ENCODE peak calls at places on chromosomes 7 and 10, in seven cellular contexts. One of them, this sample, is unnamed.

GRCh38 chr10:31745612-31746376 is 182.8 kb downstream of the ARHGAP12 start:
- DNase-seq in cardiac muscle cell: peak; percentile 63
- DNase-seq in ovary: no peak
- DNase-seq in Panc1: peak; percentile 81
- DNase-seq in ascending aorta: no peak
- DNase-seq in pancreas: no peak
- DNase-seq in Peyer's patch: no peak
- DNase-seq in this sample: no peak

GRCh38 chr10:93039721-93040120 is 20.9 kb upstream of the CYP26C1 start:
- DNase-seq in cardiac muscle cell: peak; percentile 66
- DNase-seq in ovary: no peak
- DNase-seq in Panc1: no peak
- DNase-seq in ascending aorta: no peak
- DNase-seq in pancreas: no peak
- DNase-seq in Peyer's patch: no peak
- DNase-seq in this sample: no peak

GRCh38 chr10:97018251-97019212 is 167.2 kb downstream of the SLIT1 start:
- DNase-seq in cardiac muscle cell: no peak
- DNase-seq in ovary: no peak
- DNase-seq in Panc1: no peak
- DNase-seq in ascending aorta: no peak
- DNase-seq in pancreas: no peak
- DNase-seq in Peyer's patch: no peak
- DNase-seq in this sample: no peak

GRCh38 chr7:83072576-83073517 is 89.8 kb downstream of the PCLO start:
- DNase-seq in cardiac muscle cell: no peak
- DNase-seq in ovary: no peak
- DNase-seq in Panc1: no peak
- DNase-seq in ascending aorta: no peak
- DNase-seq in pancreas: no peak
- DNase-seq in Peyer's patch: no peak
- DNase-seq in this sample: no peak

GRCh38 chr10:15122477-15123030 is 25.4 kb downstream of the RPP38 start:
- DNase-seq in cardiac muscle cell: no peak
- DNase-seq in ovary: no peak
- DNase-seq in Panc1: no peak
- DNase-seq in ascending aorta: no peak
- DNase-seq in pancreas: no peak
- DNase-seq in Peyer's patch: no peak
- DNase-seq in this sample: no peak

GRCh38 chr10:42887734-42888503 is 105.3 kb downstream of the BMS1 start:
- DNase-seq in cardiac muscle cell: no peak
- DNase-seq in ovary: no peak
- DNase-seq in Panc1: no peak
- DNase-seq in ascending aorta: no peak
- DNase-seq in pancreas: no peak
- DNase-seq in Peyer's patch: no peak
- DNase-seq in this sample: no peak

GRCh38 chr10:65234261-65234660 is 1691.6 kb upstream of the LRRTM3 start:
- DNase-seq in cardiac muscle cell: no peak
- DNase-seq in ovary: no peak
- DNase-seq in Panc1: no peak
- DNase-seq in ascending aorta: no peak
- DNase-seq in pancreas: no peak
- DNase-seq in Peyer's patch: no peak
- DNase-seq in this sample: no peak

GRCh38 chr7:472640-472957 is 47.0 kb downstream of the PDGFA start:
- DNase-seq in cardiac muscle cell: no peak
- DNase-seq in ovary: no peak
- DNase-seq in Panc1: no peak
- DNase-seq in ascending aorta: no peak
- DNase-seq in pancreas: no peak
- DNase-seq in Peyer's patch: no peak
- DNase-seq in this sample: no peak

GRCh38 chr7:41891967-41892755 is 189.3 kb upstream of the INHBA start:
- DNase-seq in cardiac muscle cell: no peak
- DNase-seq in ovary: no peak
- DNase-seq in Panc1: no peak
- DNase-seq in ascending aorta: no peak
- DNase-seq in pancreas: no peak
- DNase-seq in Peyer's patch: no peak
- DNase-seq in this sample: peak; percentile 8

GRCh38 chr10:80421369-80422220 is 13.2 kb downstream of the PRXL2A start:
- DNase-seq in cardiac muscle cell: no peak
- DNase-seq in ovary: no peak
- DNase-seq in Panc1: no peak
- DNase-seq in ascending aorta: no peak
- DNase-seq in pancreas: no peak
- DNase-seq in Peyer's patch: no peak
- DNase-seq in this sample: no peak

DNA sequence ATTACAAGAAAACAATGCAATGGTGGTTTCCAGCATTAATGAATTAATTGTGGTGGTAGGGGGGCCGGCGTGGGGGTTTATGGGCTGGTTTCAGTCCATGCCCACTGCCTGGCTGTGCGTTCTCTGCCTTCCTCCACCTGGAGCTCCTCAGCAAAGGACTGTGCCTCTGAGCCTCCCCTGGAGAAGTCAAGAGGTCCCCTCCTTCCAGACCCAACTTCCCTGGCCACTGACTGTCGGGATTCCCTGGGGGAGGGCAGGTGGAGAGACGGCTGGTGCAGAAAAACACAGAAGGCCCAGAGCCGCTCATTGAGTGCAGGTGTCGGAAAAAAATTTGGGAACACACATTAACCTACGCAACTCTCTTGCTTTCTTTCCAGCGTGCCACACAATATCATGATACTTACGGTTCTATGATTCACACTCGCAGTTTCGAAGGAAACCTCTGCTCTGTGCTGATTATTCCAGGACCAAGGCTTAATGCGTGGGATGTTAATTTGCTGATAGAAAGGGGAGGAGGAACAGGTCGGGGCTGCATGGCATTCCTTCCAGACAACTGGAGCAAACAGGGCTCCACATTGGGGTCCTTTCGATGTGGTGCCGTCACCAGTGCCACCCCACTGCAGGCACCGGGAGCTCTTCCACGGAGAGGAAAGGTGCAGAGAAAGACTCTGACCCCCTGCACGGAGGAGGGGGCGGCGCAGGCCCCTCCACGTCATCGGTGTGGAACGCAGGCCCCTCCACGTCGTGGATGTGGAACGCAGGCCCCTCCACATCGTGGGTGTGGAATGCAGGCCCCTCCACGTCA is 506.7 kb downstream of the DNAJB6 start:
- DNase-seq in cardiac muscle cell: no peak
- DNase-seq in ovary: no peak
- DNase-seq in Panc1: no peak
- DNase-seq in ascending aorta: no peak
- DNase-seq in pancreas: no peak
- DNase-seq in Peyer's patch: no peak
- DNase-seq in this sample: no peak
- H3K9me3 ChIP-seq in cardiac muscle cell: no peaks in the 10 kb centered on the region
- H3K9me3 ChIP-seq in ovary: no peaks in the 10 kb centered on the region
- H3K9me3 ChIP-seq in Panc1: no peaks in the 10 kb centered on the region
- H3K9me3 ChIP-seq in ascending aorta: no peaks in the 10 kb centered on the region
- H3K9me3 ChIP-seq in pancreas: no peaks in the 10 kb centered on the region
- H3K9me3 ChIP-seq in Peyer's patch: peaks cover 6% of the 10 kb centered on the region
- H3K9me3 ChIP-seq in this sample: peaks cover 7% of the 10 kb centered on the region

DNA sequence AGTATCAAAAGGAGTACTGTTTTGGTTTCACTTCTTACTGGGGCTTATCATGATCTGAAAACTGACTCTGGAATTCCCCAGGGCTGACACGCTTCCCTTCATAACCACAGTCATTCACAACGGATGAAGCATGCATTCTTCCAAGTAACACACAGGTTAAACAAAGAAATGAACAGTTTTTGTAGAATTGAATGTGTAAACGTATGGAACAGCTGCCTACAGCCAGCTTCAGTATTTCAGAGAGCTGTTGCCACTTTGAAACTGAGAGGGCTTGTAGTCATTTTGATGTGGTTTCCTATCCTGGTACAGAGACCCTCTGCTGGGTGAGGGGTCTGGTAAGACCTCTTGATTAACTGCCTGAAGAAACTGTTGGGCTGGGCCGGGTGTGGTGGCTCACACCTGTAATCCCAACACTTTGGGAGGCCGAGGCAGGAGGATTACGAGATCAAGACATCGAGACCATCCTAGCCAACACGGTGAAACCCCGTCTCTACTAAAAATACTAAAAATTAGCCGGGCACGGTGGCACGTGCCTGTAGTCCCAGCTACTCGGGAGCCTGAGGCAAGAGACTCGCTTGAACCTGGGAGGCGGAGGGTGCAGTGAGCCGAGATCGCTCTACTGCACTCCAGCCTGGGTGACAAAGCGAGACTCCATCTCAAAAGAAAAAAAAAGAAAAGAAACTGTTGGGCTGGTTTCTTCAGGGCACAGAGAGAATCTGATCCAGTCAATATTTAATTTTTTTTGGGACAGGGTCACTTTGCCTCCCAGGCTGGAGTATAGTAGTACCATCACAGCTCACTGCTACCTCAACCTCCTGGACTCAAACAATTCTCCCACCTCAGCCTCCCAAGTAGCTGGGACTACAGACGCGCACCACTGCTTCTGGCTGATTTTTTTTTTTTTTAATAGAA is 4.7 kb downstream of the NFE2L3 start:
- DNase-seq in cardiac muscle cell: peak; percentile 94
- DNase-seq in ovary: no peak
- DNase-seq in Panc1: no peak
- DNase-seq in ascending aorta: no peak
- DNase-seq in pancreas: no peak
- DNase-seq in Peyer's patch: no peak
- DNase-seq in this sample: peak; percentile 59
- H3K27me3 ChIP-seq in cardiac muscle cell: peaks cover 31% of the 10 kb centered on the region
- H3K27me3 ChIP-seq in ovary: no peaks in the 10 kb centered on the region
- H3K27me3 ChIP-seq in Panc1: no peaks in the 10 kb centered on the region
- H3K27me3 ChIP-seq in ascending aorta: no peaks in the 10 kb centered on the region
- H3K27me3 ChIP-seq in pancreas: no peaks in the 10 kb centered on the region
- H3K27me3 ChIP-seq in Peyer's patch: no peaks in the 10 kb centered on the region
- H3K27me3 ChIP-seq in this sample: no peaks in the 10 kb centered on the region

GRCh38 chr10:78044699-78045098 is 11.0 kb downstream of the RPS24 start:
- DNase-seq in cardiac muscle cell: peak; percentile 44
- DNase-seq in ovary: no peak
- DNase-seq in Panc1: no peak
- DNase-seq in ascending aorta: no peak
- DNase-seq in pancreas: no peak
- DNase-seq in Peyer's patch: no peak
- DNase-seq in this sample: no peak

GRCh38 chr10:78045856-78046255 is 12.2 kb downstream of the RPS24 start:
- DNase-seq in cardiac muscle cell: no peak
- DNase-seq in ovary: no peak
- DNase-seq in Panc1: no peak
- DNase-seq in ascending aorta: no peak
- DNase-seq in pancreas: no peak
- DNase-seq in Peyer's patch: no peak
- DNase-seq in this sample: no peak

GRCh38 chr10:78046711-78047269 is 13.1 kb downstream of the RPS24 start:
- DNase-seq in cardiac muscle cell: no peak
- DNase-seq in ovary: no peak
- DNase-seq in Panc1: no peak
- DNase-seq in ascending aorta: no peak
- DNase-seq in pancreas: no peak
- DNase-seq in Peyer's patch: no peak
- DNase-seq in this sample: no peak

GRCh38 chr10:78044179-78044578 is 10.5 kb downstream of the RPS24 start:
- DNase-seq in cardiac muscle cell: no peak
- DNase-seq in ovary: no peak
- DNase-seq in Panc1: no peak
- DNase-seq in ascending aorta: no peak
- DNase-seq in pancreas: no peak
- DNase-seq in Peyer's patch: no peak
- DNase-seq in this sample: no peak

DNA sequence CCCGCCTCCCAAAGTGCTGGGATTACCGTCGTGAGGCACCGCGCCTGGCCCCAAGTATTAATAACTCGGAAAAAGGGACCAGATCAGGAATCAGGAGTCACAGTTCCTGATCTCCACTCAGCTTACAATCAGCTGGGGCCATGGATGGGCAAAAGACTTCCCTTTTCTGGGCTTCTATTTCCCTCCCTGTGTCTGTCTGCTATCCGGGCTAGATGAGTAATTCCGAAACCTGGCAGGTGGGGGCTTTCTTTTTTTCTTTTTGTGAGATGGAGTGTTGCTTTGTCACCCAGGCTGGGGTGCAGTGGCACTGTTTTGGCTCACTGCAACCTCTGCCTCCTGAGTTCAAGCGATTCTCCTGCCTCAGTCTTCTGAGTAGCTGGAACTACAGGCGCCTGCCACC is 11.6 kb downstream of the RPS24 start:
- DNase-seq in cardiac muscle cell: no peak
- DNase-seq in ovary: no peak
- DNase-seq in Panc1: no peak
- DNase-seq in ascending aorta: no peak
- DNase-seq in pancreas: no peak
- DNase-seq in Peyer's patch: no peak
- DNase-seq in this sample: no peak
- H3K27ac ChIP-seq in cardiac muscle cell: no peak overlapping the region
- H3K27ac ChIP-seq in ovary: no peak overlapping the region
- H3K27ac ChIP-seq in Panc1: no peak overlapping the region
- H3K27ac ChIP-seq in ascending aorta: no peak overlapping the region
- H3K27ac ChIP-seq in pancreas: no peak overlapping the region
- H3K27ac ChIP-seq in Peyer's patch: no peak overlapping the region
- H3K27ac ChIP-seq in this sample: no peak overlapping the region

GRCh38 chr7:145681159-145681558 is 435.4 kb upstream of the CNTNAP2 start:
- DNase-seq in cardiac muscle cell: no peak
- DNase-seq in ovary: no peak
- DNase-seq in Panc1: no peak
- DNase-seq in ascending aorta: no peak
- DNase-seq in pancreas: no peak
- DNase-seq in Peyer's patch: no peak
- DNase-seq in this sample: no peak
- H3K9me3 ChIP-seq in cardiac muscle cell: no peaks in the 10 kb centered on the region
- H3K9me3 ChIP-seq in ovary: no peaks in the 10 kb centered on the region
- H3K9me3 ChIP-seq in Panc1: no peaks in the 10 kb centered on the region
- H3K9me3 ChIP-seq in ascending aorta: no peaks in the 10 kb centered on the region
- H3K9me3 ChIP-seq in pancreas: no peaks in the 10 kb centered on the region
- H3K9me3 ChIP-seq in Peyer's patch: peaks cover 4% of the 10 kb centered on the region
- H3K9me3 ChIP-seq in this sample: no peaks in the 10 kb centered on the region

DNA sequence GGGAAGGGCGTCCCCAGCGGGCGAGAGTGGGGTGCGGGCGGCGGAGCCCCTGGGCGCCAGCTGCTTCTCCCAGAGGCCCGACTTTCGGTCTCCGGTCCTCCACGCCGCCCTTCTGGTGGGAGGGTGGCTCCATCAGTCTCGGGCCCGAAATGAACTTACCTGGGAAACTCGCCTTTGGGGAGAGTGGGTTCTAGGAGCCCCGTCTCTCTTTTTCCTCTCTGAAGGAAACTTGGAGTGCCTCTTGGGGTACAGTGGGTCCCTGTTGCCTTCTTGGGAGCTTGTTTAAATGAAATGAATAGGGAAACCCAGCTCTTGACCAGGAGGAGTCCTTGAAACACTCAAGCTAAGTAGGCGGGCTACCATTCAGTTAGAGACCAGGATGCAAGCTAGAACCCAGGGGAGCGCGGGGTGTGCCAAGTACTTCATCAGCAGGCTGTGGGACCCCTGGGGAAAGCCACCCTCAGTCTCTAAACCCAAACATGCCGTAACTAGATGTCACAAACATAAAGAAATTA is 1.3 kb downstream of the SLC26A4 start:
- DNase-seq in cardiac muscle cell: no peak
- DNase-seq in ovary: no peak
- DNase-seq in Panc1: no peak
- DNase-seq in ascending aorta: no peak
- DNase-seq in pancreas: no peak
- DNase-seq in Peyer's patch: no peak
- DNase-seq in this sample: no peak
- H3K27me3 ChIP-seq in cardiac muscle cell: peaks cover 99% of the 10 kb centered on the region
- H3K27me3 ChIP-seq in ovary: no peaks in the 10 kb centered on the region
- H3K27me3 ChIP-seq in Panc1: peaks cover 42% of the 10 kb centered on the region
- H3K27me3 ChIP-seq in ascending aorta: no peaks in the 10 kb centered on the region
- H3K27me3 ChIP-seq in pancreas: no peaks in the 10 kb centered on the region
- H3K27me3 ChIP-seq in Peyer's patch: no peaks in the 10 kb centered on the region
- H3K27me3 ChIP-seq in this sample: no peaks in the 10 kb centered on the region

This sample was measured in DND-41.